ENCODE peak calls at places on chromosomes 7 and 10, in nine cellular contexts. U is IMR-90, H is fibroblast of mammary gland, S is HFF-Myc, Z is AG04449, M is AG10803, G is lower lobe of right lung, L is A549, A is mesenchymal stem cell. N is an unnamed sample.

GRCh38 chr7:70259497-70259896 is 661.2 kb downstream of the AUTS2 start:
- DNase-seq in A (no peak), S (no peak), H (peak; percentile 82), G (no peak), L (no peak), Z (peak; percentile 23), M (peak; percentile 77), U (no peak), N (peak; percentile 63)

GRCh38 chr7:7265057-7265456 is 82.7 kb downstream of the C1GALT1 start:
- DNase-seq in U (peak; percentile 1), A (peak; percentile 38), L (no peak), Z (no peak), H (peak; percentile 62), S (no peak), M (peak; percentile 43), G (no peak), N (peak; percentile 54)

GRCh38 chr10:115092555-115093285 is 445 bp upstream of the ATRNL1 start:
- DNase-seq in L (peak; percentile 13), M (peak; percentile 12), H (peak; percentile 14), S (no peak), A (peak; percentile 77), Z (no peak), G (no peak), U (peak; percentile 27), N (no peak)

GRCh38 chr10:121990015-121990677 is 1.2 kb downstream of the TACC2 start:
- DNase-seq in S (no peak), Z (no peak), A (no peak), G (no peak), H (no peak), L (no peak), U (no peak), M (no peak), N (no peak)

GRCh38 chr7:335358-336148 is 45.6 kb downstream of the FOXL3 start:
- DNase-seq in A (no peak), Z (no peak), U (no peak), L (no peak), G (no peak), S (no peak), M (no peak), H (no peak), N (no peak)

GRCh38 chr10:14325325-14325955 is 5.3 kb downstream of the FRMD4A start:
- DNase-seq in M (no peak), L (peak; percentile 64), H (peak; percentile 51), A (peak; percentile 3), S (no peak), U (peak; percentile 12), G (peak; percentile 61), Z (no peak), N (no peak)

GRCh38 chr7:80764132-80764531 is 125.7 kb downstream of the CD36 start:
- DNase-seq in Z (no peak), L (no peak), U (no peak), S (no peak), M (no peak), H (no peak), G (no peak), A (no peak), N (no peak)

GRCh38 chr10:15072358-15072757 is 16.2 kb downstream of the ACBD7 start:
- DNase-seq in U (no peak), M (no peak), S (no peak), H (no peak), L (no peak), A (no peak), Z (no peak), G (no peak), N (no peak)

GRCh38 chr7:149226840-149227494 is 12.5 kb upstream of the ZNF212 start:
- DNase-seq in U (no peak), G (no peak), Z (no peak), M (no peak), L (no peak), H (peak; percentile 41), A (no peak), S (no peak), N (no peak)

GRCh38 chr7:48130658-48131108 is 40.6 kb upstream of the ABCA13 start:
- DNase-seq in M (peak; percentile 80), H (no peak), A (no peak), U (peak; percentile 33), Z (peak; percentile 28), G (no peak), S (no peak), L (no peak), N (peak; percentile 42)

GRCh38 chr7:157044943-157045660 is 34.6 kb upstream of the MNX1 start:
- DNase-seq in M (no peak), Z (no peak), L (no peak), A (no peak), S (no peak), G (no peak), H (no peak), U (no peak), N (no peak)

GRCh38 chr10:129831150-129831549 is 132.9 kb downstream of the EBF3 start:
- DNase-seq in U (no peak), L (no peak), A (no peak), M (no peak), H (no peak), Z (no peak), S (no peak), G (no peak), N (no peak)

GRCh38 chr7:69743436-69743835 is 145.2 kb downstream of the AUTS2 start:
- DNase-seq in G (no peak), L (no peak), S (no peak), H (no peak), U (no peak), Z (no peak), A (no peak), M (no peak), N (no peak)

GRCh38 chr7:35349001-35349400 is 95.1 kb upstream of the TBX20 start:
- DNase-seq in A (no peak), L (no peak), H (no peak), M (no peak), S (no peak), Z (no peak), U (no peak), G (no peak), N (no peak)

GRCh38 chr10:48608279-48608681 is 3.4 kb upstream of the ARHGAP22 start:
- DNase-seq in S (no peak), L (peak; percentile 57), G (no peak), U (no peak), H (peak; percentile 50), A (no peak), Z (no peak), M (peak; percentile 26), N (no peak)

GRCh38 chr7:1466524-1467271 is 7.4 kb upstream of the MICALL2 start:
- DNase-seq in A (peak; percentile 77), S (no peak), Z (no peak), U (peak; percentile 41), L (peak; percentile 70), H (peak; percentile 24), G (peak; percentile 78), M (peak; percentile 63), N (no peak)

GRCh38 chr7:115146148-115146547 is 224.3 kb downstream of the MDFIC start:
- DNase-seq in Z (no peak), M (no peak), L (no peak), H (no peak), A (no peak), S (no peak), U (no peak), G (no peak), N (no peak)

GRCh38 chr7:23016345-23017253 is 2.7 kb upstream of the HYCC1 start:
- DNase-seq in G (no peak), M (no peak), U (no peak), S (no peak), H (no peak), Z (no peak), L (no peak), A (no peak), N (no peak)

GRCh38 chr10:100886099-100886498 is 26.7 kb upstream of the SLF2 start:
- DNase-seq in A (no peak), H (no peak), S (no peak), G (no peak), Z (no peak), U (no peak), L (no peak), M (no peak), N (no peak)

GRCh38 chr10:48452879-48453412 is 146.5 kb downstream of the MAPK8 start:
- DNase-seq in L (no peak), G (no peak), Z (no peak), U (no peak), H (no peak), S (no peak), M (no peak), A (no peak), N (no peak)

DNA sequence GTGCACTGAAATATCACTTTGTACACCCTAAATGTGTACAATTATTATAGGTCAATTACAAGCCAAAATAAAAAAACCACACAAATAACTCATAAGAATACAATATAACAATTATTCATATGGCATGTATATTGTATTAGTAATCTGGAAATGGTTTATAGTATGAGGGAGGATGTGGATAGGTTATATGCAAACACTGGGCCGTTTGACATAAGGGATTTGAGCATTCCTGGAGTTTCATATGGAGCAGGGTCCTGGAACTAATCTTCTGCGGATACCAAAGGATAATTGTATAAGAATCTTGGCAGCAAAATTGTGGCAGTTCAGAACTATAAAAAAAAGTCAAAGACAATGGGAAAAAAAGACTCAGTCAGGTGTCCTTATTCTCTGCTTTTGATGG is 619.4 kb downstream of the CNTNAP2 start:
- DNase-seq in L (no peak), G (no peak), M (no peak), Z (no peak), A (no peak), H (no peak), U (no peak), S (no peak), N (no peak)
- H3K4me3 ChIP-seq in L (no peak overlapping the region), G (no peak overlapping the region), M (no peak overlapping the region), Z (no peak overlapping the region), A (no peak overlapping the region), H (no peak overlapping the region), U (no peak overlapping the region), S (no peak overlapping the region), N (no peak overlapping the region)

GRCh38 chr7:106867641-106868351 is 2.7 kb downstream of the PIK3CG start:
- DNase-seq in H (no peak), M (no peak), Z (no peak), G (no peak), A (no peak), S (no peak), L (no peak), U (no peak), N (no peak)
- H3K4me3 ChIP-seq in H (no peak overlapping the region), M (no peak overlapping the region), Z (no peak overlapping the region), G (no peak overlapping the region), A (no peak overlapping the region), S (no peak overlapping the region), L (no peak overlapping the region), U (no peak overlapping the region), N (no peak overlapping the region)

GRCh38 chr7:86643478-86644281 is at the start of gene GRM3:
- DNase-seq in Z (no peak), S (no peak), H (no peak), M (no peak), A (no peak), U (no peak), L (no peak), G (peak; percentile 42), N (no peak)
- H3K4me3 ChIP-seq in Z (no peak within 1 kb of the TSS), S (no peak within 1 kb of the TSS), H (no peak within 1 kb of the TSS), M (no peak within 1 kb of the TSS), A (peak within 1 kb of the TSS; percentile 78), U (no peak within 1 kb of the TSS), L (peak within 1 kb of the TSS; percentile 23), G (peak within 1 kb of the TSS; percentile 28), N (no peak within 1 kb of the TSS)

DNA sequence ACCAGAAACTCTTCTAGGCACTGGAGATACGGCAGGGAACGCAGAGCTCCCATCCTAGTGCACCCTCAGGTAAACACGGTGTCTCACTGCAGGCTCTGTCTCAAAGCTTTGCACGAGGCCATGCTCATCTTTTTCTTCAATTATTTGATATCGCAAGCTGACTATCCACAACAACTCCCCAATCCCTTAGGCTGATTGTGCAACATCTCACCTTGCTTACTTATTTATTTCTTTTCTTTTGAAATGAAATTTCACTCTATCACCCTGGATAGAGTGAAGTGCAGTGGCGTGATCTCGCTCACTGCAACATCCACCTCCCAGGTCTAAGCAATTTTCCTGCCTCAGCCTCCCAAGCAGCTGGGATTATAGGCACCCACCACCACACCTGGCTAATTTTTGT is 12.4 kb downstream of the ITIH2 start:
- DNase-seq in G (no peak), S (no peak), A (no peak), M (no peak), U (no peak), L (no peak), H (no peak), Z (no peak), N (no peak)
- H3K4me3 ChIP-seq in G (no peak overlapping the region), S (no peak overlapping the region), A (no peak overlapping the region), M (no peak overlapping the region), U (no peak overlapping the region), L (no peak overlapping the region), H (no peak overlapping the region), Z (no peak overlapping the region), N (no peak overlapping the region)

N was measured in skeletal muscle cell.